ENCODE peak calls at places on chromosomes 4 and X, in six cellular contexts. One of them, this sample, is unnamed.

GRCh38 chrX:40169193-40170086 is 71.7 kb upstream of the BCOR start:
- DNase-seq in BJ: no peak
- DNase-seq in SK-N-DZ: peak
- DNase-seq in fibroblast of pulmonary artery: peak
- DNase-seq in activated effector memory CD4-positive, alpha-beta T cell treated with Interleukin-2 at 50 U/mL for 16 hours: peak
- DNase-seq in Peyer's patch: peak
- DNase-seq in this sample: no peak

GRCh38 chr4:185708348-185708747 is 103.6 kb downstream of the SORBS2 start:
- DNase-seq in Peyer's patch: no peak
- DNase-seq in BJ: no peak
- DNase-seq in fibroblast of pulmonary artery: peak
- DNase-seq in SK-N-DZ: no peak
- DNase-seq in activated effector memory CD4-positive, alpha-beta T cell treated with Interleukin-2 at 50 U/mL for 16 hours: no peak
- DNase-seq in this sample: no peak

GRCh38 chrX:133294126-133294525 is 76.0 kb upstream of the TFDP3 start:
- DNase-seq in SK-N-DZ: no peak
- DNase-seq in fibroblast of pulmonary artery: no peak
- DNase-seq in activated effector memory CD4-positive, alpha-beta T cell treated with Interleukin-2 at 50 U/mL for 16 hours: no peak
- DNase-seq in BJ: no peak
- DNase-seq in Peyer's patch: no peak
- DNase-seq in this sample: no peak

GRCh38 chrX:111779582-111779981 is 96.4 kb upstream of the TRPC5OS start:
- DNase-seq in SK-N-DZ: no peak
- DNase-seq in activated effector memory CD4-positive, alpha-beta T cell treated with Interleukin-2 at 50 U/mL for 16 hours: no peak
- DNase-seq in Peyer's patch: no peak
- DNase-seq in fibroblast of pulmonary artery: no peak
- DNase-seq in BJ: no peak
- DNase-seq in this sample: no peak

GRCh38 chrX:110420771-110421498 is 62.3 kb downstream of the RTL9 start:
- DNase-seq in BJ: no peak
- DNase-seq in Peyer's patch: no peak
- DNase-seq in fibroblast of pulmonary artery: no peak
- DNase-seq in SK-N-DZ: no peak
- DNase-seq in activated effector memory CD4-positive, alpha-beta T cell treated with Interleukin-2 at 50 U/mL for 16 hours: no peak
- DNase-seq in this sample: peak

GRCh38 chr4:87219648-87220093 is 747 bp downstream of the KLHL8 start:
- DNase-seq in activated effector memory CD4-positive, alpha-beta T cell treated with Interleukin-2 at 50 U/mL for 16 hours: no peak
- DNase-seq in BJ: no peak
- DNase-seq in SK-N-DZ: peak
- DNase-seq in fibroblast of pulmonary artery: peak
- DNase-seq in Peyer's patch: peak
- DNase-seq in this sample: peak

GRCh38 chr4:61540944-61541343 is 340.8 kb downstream of the ADGRL3 start:
- DNase-seq in BJ: no peak
- DNase-seq in Peyer's patch: peak
- DNase-seq in SK-N-DZ: no peak
- DNase-seq in activated effector memory CD4-positive, alpha-beta T cell treated with Interleukin-2 at 50 U/mL for 16 hours: no peak
- DNase-seq in fibroblast of pulmonary artery: no peak
- DNase-seq in this sample: no peak

GRCh38 chrX:41561045-41561444 is 113.9 kb downstream of the NYX start:
- DNase-seq in Peyer's patch: peak
- DNase-seq in BJ: peak
- DNase-seq in SK-N-DZ: no peak
- DNase-seq in activated effector memory CD4-positive, alpha-beta T cell treated with Interleukin-2 at 50 U/mL for 16 hours: peak
- DNase-seq in fibroblast of pulmonary artery: peak
- DNase-seq in this sample: no peak

GRCh38 chr4:7041851-7042696 is 1.1 kb upstream of the TADA2B start:
- DNase-seq in SK-N-DZ: peak
- DNase-seq in Peyer's patch: peak
- DNase-seq in fibroblast of pulmonary artery: no peak
- DNase-seq in BJ: no peak
- DNase-seq in activated effector memory CD4-positive, alpha-beta T cell treated with Interleukin-2 at 50 U/mL for 16 hours: no peak
- DNase-seq in this sample: no peak

GRCh38 chr4:54015421-54016065 is 48.9 kb downstream of the CHIC2 start:
- DNase-seq in Peyer's patch: no peak
- DNase-seq in activated effector memory CD4-positive, alpha-beta T cell treated with Interleukin-2 at 50 U/mL for 16 hours: no peak
- DNase-seq in BJ: no peak
- DNase-seq in fibroblast of pulmonary artery: no peak
- DNase-seq in SK-N-DZ: no peak
- DNase-seq in this sample: no peak

GRCh38 chrX:150451953-150452352 is 88.8 kb downstream of the MAMLD1 start:
- DNase-seq in activated effector memory CD4-positive, alpha-beta T cell treated with Interleukin-2 at 50 U/mL for 16 hours: no peak
- DNase-seq in SK-N-DZ: no peak
- DNase-seq in BJ: no peak
- DNase-seq in Peyer's patch: no peak
- DNase-seq in fibroblast of pulmonary artery: no peak
- DNase-seq in this sample: no peak

GRCh38 chr4:77818667-77819408 is at the start of gene CNOT6L:
- DNase-seq in Peyer's patch: peak
- DNase-seq in SK-N-DZ: peak
- DNase-seq in fibroblast of pulmonary artery: peak
- DNase-seq in BJ: no peak
- DNase-seq in activated effector memory CD4-positive, alpha-beta T cell treated with Interleukin-2 at 50 U/mL for 16 hours: peak
- DNase-seq in this sample: peak

GRCh38 chr4:95835672-95836071 is 4.2 kb upstream of the PDHA2 start:
- DNase-seq in fibroblast of pulmonary artery: no peak
- DNase-seq in Peyer's patch: no peak
- DNase-seq in BJ: no peak
- DNase-seq in SK-N-DZ: peak
- DNase-seq in activated effector memory CD4-positive, alpha-beta T cell treated with Interleukin-2 at 50 U/mL for 16 hours: no peak
- DNase-seq in this sample: no peak

GRCh38 chr4:156638925-156639605 is 332.5 kb downstream of the PDGFC start:
- DNase-seq in SK-N-DZ: no peak
- DNase-seq in BJ: no peak
- DNase-seq in activated effector memory CD4-positive, alpha-beta T cell treated with Interleukin-2 at 50 U/mL for 16 hours: no peak
- DNase-seq in Peyer's patch: no peak
- DNase-seq in fibroblast of pulmonary artery: peak
- DNase-seq in this sample: no peak

GRCh38 chr4:138300616-138301015 is 58.5 kb upstream of the SLC7A11 start:
- DNase-seq in SK-N-DZ: no peak
- DNase-seq in fibroblast of pulmonary artery: no peak
- DNase-seq in Peyer's patch: no peak
- DNase-seq in BJ: no peak
- DNase-seq in activated effector memory CD4-positive, alpha-beta T cell treated with Interleukin-2 at 50 U/mL for 16 hours: no peak
- DNase-seq in this sample: no peak

GRCh38 chr4:168868044-168868855 is 141.8 kb downstream of the CBR4 start:
- DNase-seq in Peyer's patch: no peak
- DNase-seq in BJ: no peak
- DNase-seq in activated effector memory CD4-positive, alpha-beta T cell treated with Interleukin-2 at 50 U/mL for 16 hours: no peak
- DNase-seq in SK-N-DZ: no peak
- DNase-seq in fibroblast of pulmonary artery: peak
- DNase-seq in this sample: no peak

GRCh38 chrX:108590496-108590895 is 145.9 kb downstream of the IRS4 start:
- DNase-seq in fibroblast of pulmonary artery: peak
- DNase-seq in Peyer's patch: no peak
- DNase-seq in activated effector memory CD4-positive, alpha-beta T cell treated with Interleukin-2 at 50 U/mL for 16 hours: no peak
- DNase-seq in BJ: no peak
- DNase-seq in SK-N-DZ: no peak
- DNase-seq in this sample: no peak

GRCh38 chr4:87316961-87317360 is 5.7 kb downstream of the HSD17B13 start:
- DNase-seq in Peyer's patch: no peak
- DNase-seq in fibroblast of pulmonary artery: no peak
- DNase-seq in SK-N-DZ: no peak
- DNase-seq in activated effector memory CD4-positive, alpha-beta T cell treated with Interleukin-2 at 50 U/mL for 16 hours: no peak
- DNase-seq in BJ: no peak
- DNase-seq in this sample: no peak

GRCh38 chr4:168537556-168537955 is 40.7 kb downstream of the PALLD start:
- DNase-seq in fibroblast of pulmonary artery: no peak
- DNase-seq in Peyer's patch: no peak
- DNase-seq in activated effector memory CD4-positive, alpha-beta T cell treated with Interleukin-2 at 50 U/mL for 16 hours: no peak
- DNase-seq in SK-N-DZ: no peak
- DNase-seq in BJ: no peak
- DNase-seq in this sample: no peak

GRCh38 chrX:97046861-97047260 is 163.2 kb downstream of the RPA4 start:
- DNase-seq in activated effector memory CD4-positive, alpha-beta T cell treated with Interleukin-2 at 50 U/mL for 16 hours: no peak
- DNase-seq in BJ: no peak
- DNase-seq in fibroblast of pulmonary artery: no peak
- DNase-seq in Peyer's patch: no peak
- DNase-seq in SK-N-DZ: no peak
- DNase-seq in this sample: no peak

GRCh38 chrX:56803849-56804681 is 75.0 kb downstream of the NBDY start:
- DNase-seq in Peyer's patch: no peak
- DNase-seq in fibroblast of pulmonary artery: no peak
- DNase-seq in BJ: no peak
- DNase-seq in activated effector memory CD4-positive, alpha-beta T cell treated with Interleukin-2 at 50 U/mL for 16 hours: no peak
- DNase-seq in SK-N-DZ: no peak
- DNase-seq in this sample: no peak

GRCh38 chr4:156173937-156174336 is 220.3 kb upstream of the CTSO start:
- DNase-seq in activated effector memory CD4-positive, alpha-beta T cell treated with Interleukin-2 at 50 U/mL for 16 hours: no peak
- DNase-seq in fibroblast of pulmonary artery: no peak
- DNase-seq in BJ: no peak
- DNase-seq in Peyer's patch: no peak
- DNase-seq in SK-N-DZ: no peak
- DNase-seq in this sample: no peak

GRCh38 chr4:74473155-74473811 is 28.3 kb downstream of the AREG start:
- DNase-seq in SK-N-DZ: no peak
- DNase-seq in fibroblast of pulmonary artery: peak
- DNase-seq in BJ: peak
- DNase-seq in Peyer's patch: no peak
- DNase-seq in activated effector memory CD4-positive, alpha-beta T cell treated with Interleukin-2 at 50 U/mL for 16 hours: no peak
- DNase-seq in this sample: no peak

GRCh38 chr4:26321326-26322276 is 787 bp downstream of the RBPJ start:
- DNase-seq in activated effector memory CD4-positive, alpha-beta T cell treated with Interleukin-2 at 50 U/mL for 16 hours: peak
- DNase-seq in SK-N-DZ: peak
- DNase-seq in fibroblast of pulmonary artery: peak
- DNase-seq in BJ: no peak
- DNase-seq in Peyer's patch: peak
- DNase-seq in this sample: no peak

GRCh38 chrX:100447563-100448397 is 37.7 kb upstream of the PCDH19 start:
- DNase-seq in activated effector memory CD4-positive, alpha-beta T cell treated with Interleukin-2 at 50 U/mL for 16 hours: no peak
- DNase-seq in BJ: no peak
- DNase-seq in Peyer's patch: peak
- DNase-seq in SK-N-DZ: peak
- DNase-seq in fibroblast of pulmonary artery: peak
- DNase-seq in this sample: peak

GRCh38 chrX:38514014-38514854 is 47.1 kb upstream of the TSPAN7 start:
- DNase-seq in activated effector memory CD4-positive, alpha-beta T cell treated with Interleukin-2 at 50 U/mL for 16 hours: no peak
- DNase-seq in Peyer's patch: no peak
- DNase-seq in BJ: no peak
- DNase-seq in fibroblast of pulmonary artery: no peak
- DNase-seq in SK-N-DZ: no peak
- DNase-seq in this sample: no peak

GRCh38 chr4:8891646-8892555 is 20.3 kb upstream of the HMX1 start:
- DNase-seq in Peyer's patch: no peak
- DNase-seq in fibroblast of pulmonary artery: no peak
- DNase-seq in activated effector memory CD4-positive, alpha-beta T cell treated with Interleukin-2 at 50 U/mL for 16 hours: no peak
- DNase-seq in SK-N-DZ: no peak
- DNase-seq in BJ: no peak
- DNase-seq in this sample: no peak

GRCh38 chr4:32226201-32226600 is 1506.0 kb downstream of the PCDH7 start:
- DNase-seq in activated effector memory CD4-positive, alpha-beta T cell treated with Interleukin-2 at 50 U/mL for 16 hours: no peak
- DNase-seq in SK-N-DZ: no peak
- DNase-seq in Peyer's patch: no peak
- DNase-seq in fibroblast of pulmonary artery: no peak
- DNase-seq in BJ: no peak
- DNase-seq in this sample: no peak

GRCh38 chrX:123223859-123224258 is 39.8 kb downstream of the GRIA3 start:
- DNase-seq in Peyer's patch: no peak
- DNase-seq in fibroblast of pulmonary artery: no peak
- DNase-seq in BJ: no peak
- DNase-seq in SK-N-DZ: no peak
- DNase-seq in activated effector memory CD4-positive, alpha-beta T cell treated with Interleukin-2 at 50 U/mL for 16 hours: no peak
- DNase-seq in this sample: no peak

This sample was measured in nucleus accumbens.